ENCODE peak calls at places on chromosomes 12 and 14, in ten cellular contexts. L is natural killer cell treated with Interleukin-12 subunit alpha and Interleukin-12 subunit beta and Interleukin-15 and Interleukin-18, amount 100 ng/mL, for 72 hours; D is cardiac fibroblast; N is HTR-8/SVneo; J is stimulated activated CD8-positive, alpha-beta memory T cell treated with anti-CD3 and anti-CD28 coated beads, Interleukin-12 subunit alpha, Interleukin-12 subunit beta, amount 100 ng/mL, for 4 hours; P is HFF-Myc; S is COLO829; F is psoas muscle; I is NCI-H1105 treated with DMSO at 0.1 percent for 48 hours; X is CD4-positive, alpha-beta T cell. Z is an unnamed sample.

GRCh38 chr14:56821807-56822615 is 11.7 kb upstream of the OTX2 start:
- DNase-seq in I (no peak), S (no peak), J (no peak), D (no peak), P (no peak), X (no peak), N (no peak), L (no peak), F (no peak), Z (no peak)

GRCh38 chr14:89926709-89927108 is 27.8 kb downstream of the EFCAB11 start:
- DNase-seq in N (no peak), F (no peak), J (no peak), X (no peak), L (no peak), S (no peak), D (peak), P (no peak), I (no peak), Z (no peak)

GRCh38 chr12:65929641-65930040 is 105.4 kb downstream of the HMGA2 start:
- DNase-seq in J (no peak), S (no peak), X (no peak), D (no peak), L (no peak), I (no peak), N (no peak), P (no peak), F (no peak), Z (no peak)

GRCh38 chr12:124453419-124454351 is 113.7 kb downstream of the NCOR2 start:
- DNase-seq in D (peak), F (peak), J (peak), L (peak), I (no peak), P (peak), N (peak), X (peak), S (no peak), Z (peak)

GRCh38 chr14:38837333-38838048 is 265.5 kb downstream of the SEC23A start:
- DNase-seq in S (no peak), F (no peak), L (no peak), N (no peak), X (no peak), I (no peak), P (no peak), J (no peak), D (no peak), Z (no peak)

GRCh38 chr12:118290130-118290529 is 82.6 kb downstream of the TAOK3 start:
- DNase-seq in P (no peak), N (no peak), D (peak), L (no peak), F (no peak), I (no peak), X (no peak), S (no peak), J (no peak), Z (no peak)

GRCh38 chr12:53223391-53224267 is 8.4 kb downstream of the RARG start:
- DNase-seq in P (no peak), J (no peak), F (peak), S (peak), D (peak), N (no peak), L (peak), X (peak), I (no peak), Z (no peak)

GRCh38 chr14:103380719-103381377 is 4.4 kb upstream of the MARK3 start:
- DNase-seq in F (no peak), I (no peak), P (no peak), N (no peak), S (no peak), X (no peak), J (no peak), D (peak), L (no peak), Z (no peak)

GRCh38 chr12:107436376-107436775 is 249.2 kb upstream of the PWP1 start:
- DNase-seq in X (no peak), L (no peak), F (no peak), D (peak), N (peak), I (no peak), S (no peak), J (no peak), P (no peak), Z (no peak)

GRCh38 chr14:21192875-21193535 is 37.1 kb upstream of the OR5AU1 start:
- DNase-seq in J (no peak), L (no peak), P (no peak), F (no peak), S (no peak), X (no peak), D (no peak), N (no peak), I (no peak), Z (no peak)

GRCh38 chr12:54420766-54421144 is 1.7 kb upstream of the ITGA5 start:
- DNase-seq in N (no peak), J (no peak), D (no peak), I (no peak), F (peak), L (no peak), S (no peak), P (no peak), X (no peak), Z (no peak)

GRCh38 chr14:73780896-73781295 is 66.7 kb upstream of the PNMA1 start:
- DNase-seq in X (no peak), F (no peak), S (no peak), J (no peak), L (no peak), P (no peak), I (no peak), N (no peak), D (no peak), Z (no peak)

GRCh38 chr14:24437020-24437735 is 5.4 kb downstream of the SDR39U1 start:
- DNase-seq in N (no peak), P (no peak), X (no peak), I (no peak), F (no peak), J (no peak), L (no peak), S (no peak), D (no peak), Z (peak)

GRCh38 chr12:4591180-4591687 is 29.2 kb downstream of the DYRK4 start:
- DNase-seq in D (no peak), F (no peak), N (no peak), X (no peak), L (no peak), P (no peak), J (no peak), I (peak), S (no peak), Z (no peak)

GRCh38 chr12:102691773-102692555 is 211.6 kb upstream of the IGF1 start:
- DNase-seq in D (no peak), P (no peak), X (no peak), J (no peak), I (no peak), N (no peak), L (no peak), S (no peak), F (no peak), Z (no peak)

GRCh38 chr12:109683316-109683715 is 30.3 kb upstream of the FAM222A start:
- DNase-seq in I (no peak), S (no peak), F (no peak), D (no peak), J (no peak), L (no peak), P (no peak), X (no peak), N (no peak), Z (no peak)

GRCh38 chr12:54388214-54389138 is 3.9 kb upstream of the ZNF385A start:
- DNase-seq in I (no peak), N (no peak), S (peak), L (no peak), X (no peak), J (no peak), D (no peak), F (peak), P (no peak), Z (no peak)

GRCh38 chr12:1803736-1804135 is 16.6 kb upstream of the LRTM2 start:
- DNase-seq in J (no peak), F (peak), L (no peak), X (no peak), S (no peak), P (no peak), D (no peak), I (no peak), N (no peak), Z (no peak)

GRCh38 chr14:103522028-103522581 is 525 bp downstream of the CKB start:
- DNase-seq in X (no peak), J (no peak), L (peak), S (no peak), F (peak), N (no peak), D (no peak), P (no peak), I (peak), Z (peak)

GRCh38 chr14:89339158-89339557 is 77.9 kb downstream of the FOXN3 start:
- DNase-seq in L (no peak), J (no peak), I (no peak), N (no peak), D (no peak), X (no peak), P (no peak), S (no peak), F (no peak), Z (no peak)

GRCh38 chr14:22386924-22387775 is 201.9 kb downstream of the DAD1 start:
- DNase-seq in L (peak), I (peak), P (peak), N (peak), F (no peak), X (no peak), D (peak), J (no peak), S (peak), Z (peak)

GRCh38 chr14:103057028-103057371 is 349 bp downstream of the CDC42BPB start:
- DNase-seq in P (no peak), N (no peak), I (peak), F (peak), S (no peak), J (no peak), X (no peak), D (peak), L (no peak), Z (no peak)

GRCh38 chr14:51716610-51717009 is 64.9 kb downstream of the FRMD6 start:
- DNase-seq in P (no peak), F (no peak), J (no peak), I (no peak), L (no peak), D (no peak), X (no peak), S (no peak), N (peak), Z (no peak)

GRCh38 chr12:61213646-61214045 is 1046.6 kb upstream of the USP15 start:
- DNase-seq in P (no peak), L (no peak), N (no peak), X (no peak), F (no peak), S (no peak), I (peak), J (no peak), D (no peak), Z (no peak)

GRCh38 chr12:15336772-15337553 is 14.7 kb downstream of the PTPRO start:
- DNase-seq in I (no peak), X (no peak), F (no peak), P (peak), N (no peak), S (no peak), J (no peak), L (no peak), D (peak), Z (no peak)

GRCh38 chr14:95237121-95237876 is 80.0 kb upstream of the DICER1 start:
- DNase-seq in S (no peak), I (no peak), F (peak), J (no peak), L (no peak), X (no peak), P (no peak), N (no peak), D (no peak), Z (no peak)

GRCh38 chr14:20624495-20625070 is 16.9 kb downstream of the OR6S1 start:
- DNase-seq in F (peak), P (no peak), J (no peak), I (no peak), N (no peak), S (no peak), D (peak), X (peak), L (no peak), Z (no peak)

GRCh38 chr12:71438670-71439361 is 782 bp upstream of the LGR5 start:
- DNase-seq in L (no peak), D (peak), X (no peak), I (peak), F (no peak), N (peak), P (no peak), J (no peak), S (no peak), Z (peak)

GRCh38 chr12:38911611-38912010 is 6.2 kb upstream of the CPNE8 start:
- DNase-seq in J (no peak), N (no peak), I (no peak), D (peak), L (no peak), X (no peak), S (no peak), F (no peak), P (no peak), Z (peak)

GRCh38 chr12:93852067-93852466 is 174.9 kb downstream of the CRADD start:
- DNase-seq in D (no peak), J (no peak), N (no peak), I (no peak), L (no peak), F (no peak), S (no peak), X (no peak), P (no peak), Z (no peak)